ENCODE peak calls at places on chromosomes 5 and 9, in five cellular contexts. F, T, Z, C and W are unnamed samples.
A peak's percentile ranks its signal among the peaks of the same experiment; 100 is the strongest.

GRCh38 chr9:86322973-86323644 is 31.1 kb downstream of the TUT7 start:
- DNase-seq in F (peak; percentile 93), Z (no peak), T (peak; percentile 83), C (no peak), W (peak; percentile 29)

GRCh38 chr5:146068977-146069779 is 36.2 kb downstream of the PLAC8L1 start:
- DNase-seq in F (no peak), T (no peak), C (no peak), Z (no peak), W (no peak)

GRCh38 chr5:153122416-153122815 is 368.1 kb upstream of the GRIA1 start:
- DNase-seq in F (no peak), C (no peak), Z (no peak), T (no peak), W (no peak)

GRCh38 chr5:127014573-127014972 is 15.8 kb downstream of the MARCHF3 start:
- DNase-seq in F (no peak), Z (no peak), C (no peak), T (no peak), W (no peak)

GRCh38 chr9:100111235-100111634 is 12.2 kb downstream of the INVS start:
- DNase-seq in Z (peak; percentile 93), C (no peak), T (peak; percentile 98), F (peak; percentile 98), W (peak; percentile 85)

GRCh38 chr9:16526380-16526779 is 344.1 kb downstream of the BNC2 start:
- DNase-seq in C (no peak), F (peak; percentile 89), Z (no peak), T (peak; percentile 77), W (no peak)

GRCh38 chr5:77080905-77081304 is 6.2 kb downstream of the ZBED3 start:
- DNase-seq in Z (no peak), F (no peak), C (no peak), T (no peak), W (no peak)

GRCh38 chr9:72384710-72385475 is 19.9 kb upstream of the ZFAND5 start:
- DNase-seq in Z (no peak), F (peak; percentile 27), T (peak; percentile 37), C (no peak), W (peak; percentile 39)

GRCh38 chr9:120374817-120375216 is 205.2 kb downstream of the CDK5RAP2 start:
- DNase-seq in Z (no peak), T (no peak), F (no peak), C (no peak), W (no peak)

GRCh38 chr5:135533346-135533745 is 2.4 kb downstream of the NEUROG1 start:
- DNase-seq in T (no peak), Z (no peak), F (no peak), C (no peak), W (no peak)

GRCh38 chr5:157463621-157464407 is 3.8 kb downstream of the NIPAL4 start:
- DNase-seq in F (peak; percentile 70), C (no peak), T (peak; percentile 57), Z (no peak), W (peak; percentile 84)
- H3K27ac ChIP-seq in F (peak overlapping the region; percentile 59), C (no peak overlapping the region), T (peak overlapping the region; percentile 26), Z (no peak overlapping the region), W (peak overlapping the region; percentile 92)

GRCh38 chr9:90942555-90942954 is 140.9 kb downstream of the SYK start:
- DNase-seq in C (no peak), Z (no peak), F (no peak), T (peak; percentile 48), W (peak; percentile 97)
- H3K27ac ChIP-seq in C (no peak overlapping the region), Z (no peak overlapping the region), F (no peak overlapping the region), T (no peak overlapping the region), W (peak overlapping the region; percentile 98)

DNA sequence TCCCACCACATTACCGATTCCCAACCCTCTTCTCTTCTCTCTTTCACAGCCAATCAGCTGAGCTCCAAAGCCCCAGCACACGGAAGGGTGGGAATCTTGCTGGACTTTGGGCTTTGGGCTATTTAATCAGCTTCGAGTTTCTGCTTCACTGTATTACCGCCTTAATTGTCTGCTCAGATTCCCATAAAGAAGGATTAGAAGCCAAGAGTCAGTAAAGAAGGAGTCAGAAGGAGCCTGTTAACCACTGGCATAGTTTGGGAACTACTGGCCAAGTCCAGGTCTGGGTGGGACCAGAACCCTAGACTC is 4.4 kb downstream of the SPRY4 start:
- DNase-seq in Z (no peak), F (no peak), C (no peak), T (no peak), W (no peak)
- H3K27ac ChIP-seq in Z (peak overlapping the region; percentile 83), F (peak overlapping the region; percentile 16), C (no peak overlapping the region), T (peak overlapping the region; percentile 84), W (no peak overlapping the region)

GRCh38 chr9:122131401-122131921 is 28.1 kb downstream of the NDUFA8 start:
- DNase-seq in Z (peak; percentile 68), C (no peak), F (no peak), T (no peak), W (no peak)
- H3K27ac ChIP-seq in Z (no peak overlapping the region), C (no peak overlapping the region), F (no peak overlapping the region), T (no peak overlapping the region), W (no peak overlapping the region)